ENCODE peak calls at places on chromosomes 11 and 22, in nine cellular contexts. J is AG04450, L is HCT116, H is testis, R is adrenal gland, Y is choroid plexus epithelial cell, A is ovary, I is lung, U is IMR-90. C is an unnamed sample.
A peak's percentile ranks its signal among the peaks of the same experiment; 100 is the strongest.

GRCh38 chr11:124887667-124888013 is 10.0 kb downstream of the ROBO4 start:
- DNase-seq in J (no peak), L (no peak), H (no peak), R (no peak), Y (no peak), A (no peak), I (no peak), U (no peak), C (no peak)

GRCh38 chr11:125465254-125465653 is 30.8 kb downstream of the FEZ1 start:
- DNase-seq in J (no peak), L (no peak), H (no peak), R (no peak), Y (no peak), A (no peak), I (no peak), U (no peak), C (peak; percentile 27)

GRCh38 chr11:2736577-2737225 is 36.9 kb upstream of the KCNQ1OT1 start:
- DNase-seq in J (no peak), L (no peak), H (no peak), R (no peak), Y (no peak), A (no peak), I (no peak), U (no peak), C (no peak)

GRCh38 chr11:2898366-2899079 is 12.9 kb upstream of the CDKN1C start:
- DNase-seq in J (peak; percentile 69), L (no peak), H (peak; percentile 47), R (peak; percentile 62), Y (peak; percentile 95), A (peak; percentile 14), I (peak; percentile 79), U (peak; percentile 94), C (no peak)

GRCh38 chr11:2451336-2451735 is 6.5 kb downstream of the KCNQ1 start:
- DNase-seq in J (no peak), L (no peak), H (no peak), R (no peak), Y (no peak), A (no peak), I (no peak), U (no peak), C (no peak)

GRCh38 chr22:24521791-24522245 is 26.7 kb downstream of the UPB1 start:
- DNase-seq in J (no peak), L (peak; percentile 86), H (peak; percentile 28), R (no peak), Y (peak; percentile 84), A (no peak), I (peak; percentile 81), U (peak; percentile 60), C (no peak)

GRCh38 chr22:45830531-45831245 is 146.3 kb downstream of the WNT7B start:
- DNase-seq in J (no peak), L (no peak), H (no peak), R (no peak), Y (peak; percentile 71), A (no peak), I (no peak), U (peak; percentile 83), C (no peak)

GRCh38 chr11:3134218-3134621 is 30.9 kb downstream of the OSBPL5 start:
- DNase-seq in J (no peak), L (no peak), H (no peak), R (no peak), Y (no peak), A (no peak), I (no peak), U (no peak), C (no peak)

GRCh38 chr11:77340501-77340900 is 39.0 kb upstream of the GDPD4 start:
- DNase-seq in J (no peak), L (no peak), H (no peak), R (no peak), Y (no peak), A (no peak), I (no peak), U (no peak), C (no peak)

GRCh38 chr11:117563556-117563955 is 233.5 kb downstream of the DSCAML1 start:
- DNase-seq in J (no peak), L (no peak), H (no peak), R (no peak), Y (no peak), A (no peak), I (no peak), U (no peak), C (no peak)

GRCh38 chr11:1062075-1062820 is 12.4 kb upstream of the MUC2 start:
- DNase-seq in J (no peak), L (no peak), H (no peak), R (no peak), Y (no peak), A (no peak), I (no peak), U (no peak), C (no peak)

GRCh38 chr11:60363542-60364525 is 14.5 kb upstream of the MS4A7 start:
- DNase-seq in J (no peak), L (peak; percentile 42), H (peak; percentile 75), R (peak; percentile 67), Y (peak; percentile 64), A (peak; percentile 12), I (peak; percentile 49), U (peak; percentile 25), C (peak; percentile 85)
- TF ChIP-seq CTCF in J (peak; percentile 60), L (peak; percentile 72), H (peak; percentile 63), R (peak; percentile 57), Y (peak; percentile 74), A (no peak), I (peak; percentile 74), U (peak; percentile 59), C (peak; percentile 85)

DNA sequence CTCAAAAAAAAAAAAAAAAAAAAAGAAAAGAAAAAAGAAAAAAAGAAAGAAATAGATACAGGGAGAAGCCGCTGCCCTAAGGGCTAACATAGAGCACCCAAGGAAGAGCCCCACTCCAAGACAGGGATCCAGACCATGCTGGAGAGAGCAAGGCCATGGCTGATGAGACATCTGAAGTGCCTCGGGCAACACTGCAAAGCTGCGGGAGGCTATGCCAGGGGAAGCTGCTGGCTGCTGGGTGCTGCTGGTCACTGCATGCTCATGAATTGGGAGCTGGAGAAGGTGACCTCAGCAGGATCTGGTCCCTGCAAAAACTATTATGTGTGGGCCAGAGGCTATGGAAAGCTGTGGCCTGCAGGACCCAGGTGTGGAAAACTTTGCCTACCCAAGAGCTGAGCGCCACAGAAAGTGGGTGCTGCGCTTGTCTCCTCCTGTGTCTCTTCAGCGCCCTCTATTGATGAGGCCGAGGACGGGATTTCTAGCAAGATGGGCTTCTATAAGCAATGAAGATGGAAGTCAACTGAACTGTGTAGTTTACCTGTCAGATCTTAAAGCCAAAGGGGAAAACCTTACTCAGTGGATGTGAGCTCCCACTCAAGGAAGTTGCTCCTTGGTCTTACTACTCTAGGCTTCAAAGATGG is 17.3 kb upstream of the SLC29A2 start:
- DNase-seq in J (peak; percentile 33), L (peak; percentile 75), H (peak; percentile 76), R (peak; percentile 58), Y (peak; percentile 90), A (no peak), I (peak; percentile 67), U (peak; percentile 73), C (no peak)
- TF ChIP-seq CTCF in J (peak; percentile 89), L (peak; percentile 92), H (no peak), R (peak; percentile 61), Y (peak; percentile 93), A (no peak), I (peak; percentile 38), U (peak; percentile 80), C (peak; percentile 79)

DNA sequence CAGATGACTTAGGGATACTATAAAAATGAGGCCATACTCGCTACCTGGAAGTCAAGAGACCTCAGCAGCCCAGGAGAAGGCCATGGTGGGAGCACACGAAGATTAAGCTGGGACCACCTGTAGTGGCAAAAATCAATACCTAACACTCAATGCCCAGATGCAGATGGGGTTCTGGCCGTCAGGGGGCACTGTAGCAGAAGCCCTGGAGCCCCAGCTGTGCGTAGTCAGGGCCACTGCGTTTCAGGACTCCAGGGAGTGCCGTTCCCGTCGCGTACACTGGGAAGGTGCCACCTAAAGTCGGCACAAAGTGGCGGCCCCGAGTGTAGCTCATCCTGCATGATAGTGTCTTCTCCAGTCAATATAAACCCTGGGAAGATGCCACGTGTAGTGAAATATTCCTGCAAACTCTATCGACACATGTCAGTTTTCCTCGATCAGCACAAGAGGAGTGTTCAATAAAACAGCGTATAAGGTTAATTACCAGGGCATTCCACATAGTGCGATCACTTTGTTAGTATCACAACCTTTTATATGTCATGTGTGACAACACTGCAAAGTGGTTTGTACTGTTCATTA is 123.7 kb upstream of the NTM start:
- DNase-seq in J (no peak), L (no peak), H (peak; percentile 73), R (no peak), Y (no peak), A (no peak), I (peak; percentile 34), U (no peak), C (no peak)
- TF ChIP-seq CTCF in J (peak; percentile 24), L (peak; percentile 34), H (no peak), R (no peak), Y (peak; percentile 16), A (no peak), I (peak; percentile 7), U (peak; percentile 29), C (peak; percentile 13)

GRCh38 chr22:26393929-26394328 is 35.1 kb upstream of the ASPHD2 start:
- DNase-seq in J (no peak), L (no peak), H (no peak), R (no peak), Y (no peak), A (no peak), I (no peak), U (no peak), C (no peak)
- TF ChIP-seq CTCF in J (peak; percentile 4), L (peak; percentile 36), H (no peak), R (no peak), Y (peak; percentile 14), A (no peak), I (no peak), U (no peak), C (no peak)

GRCh38 chr22:37594237-37594636 is 14.3 kb upstream of the LGALS2 start:
- DNase-seq in J (no peak), L (no peak), H (no peak), R (no peak), Y (no peak), A (no peak), I (no peak), U (no peak), C (no peak)
- TF ChIP-seq CTCF in J (no peak), L (peak; percentile 63), H (no peak), R (no peak), Y (no peak), A (no peak), I (no peak), U (no peak), C (no peak)

GRCh38 chr22:50699754-50700386 is 27.2 kb downstream of the SHANK3 start:
- DNase-seq in J (no peak), L (no peak), H (no peak), R (no peak), Y (no peak), A (no peak), I (no peak), U (no peak), C (no peak)
- TF ChIP-seq CTCF in J (peak; percentile 19), L (no peak), H (no peak), R (no peak), Y (peak; percentile 42), A (no peak), I (no peak), U (no peak), C (peak; percentile 29)

GRCh38 chr11:68300076-68300830 is 12.1 kb upstream of the LRP5 start:
- DNase-seq in J (no peak), L (no peak), H (no peak), R (no peak), Y (no peak), A (no peak), I (no peak), U (no peak), C (no peak)
- TF ChIP-seq CTCF in J (no peak), L (no peak), H (no peak), R (no peak), Y (no peak), A (no peak), I (no peak), U (no peak), C (no peak)

C was measured in osteocyte.